ENCODE peak calls at places on chromosomes 7 and 10, in eight cellular contexts. M is GM06990, X is neural progenitor cell, Z is stomach, Q is fibroblast of lung, U is colonic mucosa, O is heart left ventricle, R is gastrocnemius medialis. A is an unnamed sample.

GRCh38 chr10:124092270-124093075 is 925 bp downstream of the CHST15 start:
- DNase-seq in M (peak; percentile 34), X (peak; percentile 87), Z (peak; percentile 59), Q (peak; percentile 50), U (peak; percentile 57), O (peak; percentile 73), R (peak; percentile 27), A (no peak)

GRCh38 chr7:38232475-38233366 is 40.7 kb downstream of the TARP start:
- DNase-seq in M (peak; percentile 18), X (no peak), Z (peak; percentile 40), Q (peak; percentile 73), U (peak; percentile 27), O (no peak), R (peak; percentile 24), A (peak; percentile 58)

GRCh38 chr7:81666209-81666608 is 103.6 kb downstream of the HGF start:
- DNase-seq in M (no peak), X (no peak), Z (no peak), Q (no peak), U (no peak), O (no peak), R (no peak), A (no peak)

GRCh38 chr7:27147211-27148030 is at the start of gene HOXA6:
- DNase-seq in M (no peak), X (no peak), Z (peak; percentile 53), Q (no peak), U (peak; percentile 81), O (no peak), R (peak; percentile 66), A (no peak)

GRCh38 chr7:1081931-1082401 is 5.9 kb upstream of the GPER1 start:
- DNase-seq in M (no peak), X (no peak), Z (no peak), Q (peak; percentile 76), U (no peak), O (no peak), R (no peak), A (no peak)

GRCh38 chr10:101829561-101830315 is 11.5 kb upstream of the OGA start:
- DNase-seq in M (peak; percentile 83), X (peak; percentile 92), Z (peak; percentile 53), Q (no peak), U (peak; percentile 77), O (no peak), R (no peak), A (peak; percentile 66)

GRCh38 chr7:73718905-73719805 is at the start of gene STX1A:
- DNase-seq in M (peak; percentile 76), X (peak; percentile 92), Z (peak; percentile 77), Q (peak; percentile 61), U (peak; percentile 68), O (peak; percentile 58), R (peak; percentile 62), A (peak; percentile 70)

GRCh38 chr10:3897156-3897555 is 112.1 kb upstream of the KLF6 start:
- DNase-seq in M (no peak), X (no peak), Z (no peak), Q (peak; percentile 72), U (no peak), O (no peak), R (no peak), A (no peak)

GRCh38 chr10:54906940-54907339 is 105.9 kb upstream of the PCDH15 start:
- DNase-seq in M (no peak), X (no peak), Z (no peak), Q (no peak), U (no peak), O (no peak), R (no peak), A (no peak)

GRCh38 chr10:17476073-17476472 is 21.7 kb upstream of the ST8SIA6 start:
- DNase-seq in M (no peak), X (no peak), Z (no peak), Q (no peak), U (no peak), O (no peak), R (no peak), A (no peak)

GRCh38 chr10:11795101-11795920 is 27.8 kb upstream of the PROSER2 start:
- DNase-seq in M (no peak), X (no peak), Z (no peak), Q (no peak), U (no peak), O (no peak), R (no peak), A (no peak)

GRCh38 chr10:92689663-92690210 is at the start of gene HHEX:
- DNase-seq in M (peak; percentile 87), X (peak; percentile 79), Z (peak; percentile 72), Q (peak; percentile 76), U (peak; percentile 65), O (peak; percentile 65), R (peak; percentile 16), A (peak; percentile 44)

GRCh38 chr10:49254556-49255318 is 44.2 kb upstream of the C10orf71 start:
- DNase-seq in M (no peak), X (no peak), Z (no peak), Q (no peak), U (no peak), O (no peak), R (no peak), A (peak; percentile 25)

GRCh38 chr10:131806646-131807317 is 94.0 kb upstream of the PPP2R2D start:
- DNase-seq in M (no peak), X (no peak), Z (peak; percentile 10), Q (no peak), U (peak; percentile 4), O (no peak), R (no peak), A (no peak)

GRCh38 chr10:58743466-58744115 is 230.9 kb downstream of the BICC1 start:
- DNase-seq in M (no peak), X (peak; percentile 70), Z (no peak), Q (peak; percentile 89), U (no peak), O (no peak), R (no peak), A (no peak)

GRCh38 chr10:71390921-71391690 is 5.6 kb upstream of the CDH23 start:
- DNase-seq in M (no peak), X (no peak), Z (no peak), Q (no peak), U (no peak), O (no peak), R (no peak), A (no peak)

GRCh38 chr10:125756853-125757487 is 18.7 kb downstream of the MMP21 start:
- DNase-seq in M (no peak), X (no peak), Z (no peak), Q (no peak), U (no peak), O (no peak), R (no peak), A (no peak)

GRCh38 chr10:125761961-125762360 is 13.7 kb downstream of the MMP21 start:
- DNase-seq in M (no peak), X (peak; percentile 29), Z (no peak), Q (peak; percentile 3), U (no peak), O (no peak), R (no peak), A (no peak)

GRCh38 chr10:125757742-125758141 is 17.9 kb downstream of the MMP21 start:
- DNase-seq in M (no peak), X (no peak), Z (no peak), Q (no peak), U (no peak), O (no peak), R (no peak), A (no peak)

DNA sequence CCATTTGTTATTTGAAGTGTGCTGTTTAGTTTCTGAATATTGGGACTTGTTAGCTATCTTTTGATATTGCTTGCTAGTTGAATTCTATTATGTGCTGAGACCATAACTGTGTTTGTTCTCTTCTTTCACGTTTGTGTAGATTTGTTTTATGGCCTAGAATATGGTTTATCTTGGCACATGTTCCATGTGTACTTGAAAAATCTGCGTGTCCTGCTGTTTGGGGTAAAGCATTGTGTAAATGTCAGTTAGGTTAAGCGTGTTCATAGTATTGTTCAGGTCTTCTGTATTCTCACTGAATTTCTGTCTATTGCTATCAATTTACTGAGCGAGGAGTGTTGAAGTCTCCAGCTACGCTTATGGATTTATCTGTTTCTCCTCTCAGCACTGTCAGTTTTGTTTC is 19.4 kb downstream of the MMP21 start:
- DNase-seq in M (no peak), X (no peak), Z (no peak), Q (no peak), U (no peak), O (no peak), R (no peak), A (no peak)
- H3K4me3 ChIP-seq in M (no peak overlapping the region), X (no peak overlapping the region), Z (no peak overlapping the region), Q (no peak overlapping the region), U (no peak overlapping the region), O (no peak overlapping the region), R (no peak overlapping the region), A (no peak overlapping the region)

GRCh38 chr7:104793066-104793465 is 220.9 kb upstream of the KMT2E start:
- DNase-seq in M (no peak), X (no peak), Z (no peak), Q (no peak), U (no peak), O (no peak), R (no peak), A (no peak)

GRCh38 chr7:104795086-104795485 is 218.9 kb upstream of the KMT2E start:
- DNase-seq in M (no peak), X (no peak), Z (no peak), Q (no peak), U (no peak), O (no peak), R (no peak), A (no peak)

GRCh38 chr7:104794154-104794553 is 219.9 kb upstream of the KMT2E start:
- DNase-seq in M (no peak), X (no peak), Z (no peak), Q (no peak), U (no peak), O (no peak), R (no peak), A (no peak)

GRCh38 chr7:104795616-104796398 is 218.2 kb upstream of the KMT2E start:
- DNase-seq in M (no peak), X (no peak), Z (no peak), Q (peak; percentile 13), U (no peak), O (no peak), R (no peak), A (no peak)

DNA sequence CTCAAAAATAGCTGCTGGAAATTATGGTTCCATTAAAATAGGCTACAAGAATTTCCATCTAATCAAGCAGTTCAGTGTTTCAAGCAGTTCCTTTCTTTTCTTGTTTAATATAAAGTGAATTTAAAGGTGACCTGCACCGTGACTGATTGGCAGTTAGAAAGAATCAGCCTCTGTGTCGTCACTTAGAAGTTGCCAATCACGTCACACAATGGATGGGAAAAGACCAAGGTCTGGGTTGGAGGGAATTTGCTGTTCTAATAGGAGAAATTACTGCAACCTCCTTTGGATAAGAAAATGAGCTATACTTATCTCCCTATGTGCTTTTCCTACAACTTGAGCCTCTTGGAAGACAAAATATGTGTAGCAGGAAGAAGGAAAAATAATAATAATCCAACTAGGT is 219.4 kb upstream of the KMT2E start:
- DNase-seq in M (no peak), X (no peak), Z (no peak), Q (no peak), U (no peak), O (no peak), R (no peak), A (no peak)
- H3K36me3 ChIP-seq in M (no peaks in the 10 kb centered on the region), X (no peaks in the 10 kb centered on the region), Z (no peaks in the 10 kb centered on the region), Q (no peaks in the 10 kb centered on the region), U (no peaks in the 10 kb centered on the region), O (no peaks in the 10 kb centered on the region), R (no peaks in the 10 kb centered on the region), A (no peaks in the 10 kb centered on the region)

GRCh38 chr7:10282909-10283308 is 690.8 kb upstream of the PHF14 start:
- DNase-seq in M (no peak), X (no peak), Z (no peak), Q (no peak), U (no peak), O (no peak), R (no peak), A (no peak)
- H3K4me3 ChIP-seq in M (no peak overlapping the region), X (no peak overlapping the region), Z (no peak overlapping the region), Q (no peak overlapping the region), U (no peak overlapping the region), O (no peak overlapping the region), R (no peak overlapping the region), A (no peak overlapping the region)

GRCh38 chr10:112094984-112095383 is 88.6 kb downstream of the GPAM start:
- DNase-seq in M (no peak), X (no peak), Z (no peak), Q (no peak), U (no peak), O (no peak), R (no peak), A (no peak)
- H3K36me3 ChIP-seq in M (no peaks in the 10 kb centered on the region), X (no peaks in the 10 kb centered on the region), Z (no peaks in the 10 kb centered on the region), Q (no peaks in the 10 kb centered on the region), U (no peaks in the 10 kb centered on the region), O (no peaks in the 10 kb centered on the region), R (no peaks in the 10 kb centered on the region), A (no peaks in the 10 kb centered on the region)

A was measured in CD8-positive, alpha-beta memory T cell.